ENCODE peak calls at places on chromosomes 2 and 18, in four cellular contexts. A is psoas muscle; J is CD4-positive, alpha-beta T cell; F is K562. N is an unnamed sample.
A peak's percentile ranks its signal among the peaks of the same experiment; 100 is the strongest.

GRCh38 chr2:131673400-131674173 is 145.9 kb downstream of the CCDC74A start:
- DNase-seq in A (peak; percentile 86), J (peak; percentile 58), F (peak; percentile 49), N (peak; percentile 58)

GRCh38 chr2:134758632-134759031 is 39.8 kb upstream of the TMEM163 start:
- DNase-seq in A (no peak), J (no peak), F (no peak), N (no peak)

GRCh38 chr2:210445116-210445707 is 31.3 kb downstream of the LANCL1 start:
- DNase-seq in A (no peak), J (no peak), F (peak; percentile 14), N (peak; percentile 31)

GRCh38 chr18:49342690-49343089 is 117.8 kb downstream of the DYM start:
- DNase-seq in A (no peak), J (no peak), F (no peak), N (no peak)

GRCh38 chr2:101741775-101742520 is 44.4 kb downstream of the MAP4K4 start:
- DNase-seq in A (no peak), J (no peak), F (no peak), N (peak; percentile 54)

GRCh38 chr2:51981813-51982212 is 949.9 kb upstream of the NRXN1 start:
- DNase-seq in A (no peak), J (no peak), F (no peak), N (no peak)

GRCh38 chr18:29434650-29435049 is 1257.7 kb upstream of the CDH2 start:
- DNase-seq in A (no peak), J (no peak), F (no peak), N (no peak)

GRCh38 chr2:72367530-72368225 is 220.0 kb upstream of the CYP26B1 start:
- DNase-seq in A (peak; percentile 78), J (no peak), F (no peak), N (peak; percentile 83)

GRCh38 chr2:100422320-100422719 is 4.9 kb upstream of the CHST10 start:
- DNase-seq in A (no peak), J (no peak), F (peak; percentile 44), N (peak; percentile 62)

GRCh38 chr2:134550566-134551164 is 168.1 kb downstream of the TMEM163 start:
- DNase-seq in A (no peak), J (no peak), F (no peak), N (no peak)

GRCh38 chr2:84741182-84741822 is 139.6 kb downstream of the TRABD2A start:
- DNase-seq in A (no peak), J (peak; percentile 9), F (no peak), N (no peak)

GRCh38 chr2:164818149-164819136 is 23.2 kb downstream of the COBLL1 start:
- DNase-seq in A (no peak), J (no peak), F (no peak), N (no peak)

GRCh38 chr2:28564346-28564745 is 68.5 kb downstream of the PLB1 start:
- DNase-seq in A (no peak), J (no peak), F (no peak), N (no peak)

GRCh38 chr2:238379096-238379810 is 47.5 kb upstream of the ASB1 start:
- DNase-seq in A (no peak), J (no peak), F (no peak), N (no peak)

GRCh38 chr2:88227446-88227845 is 57.3 kb downstream of the THNSL2 start:
- DNase-seq in A (no peak), J (no peak), F (no peak), N (no peak)

GRCh38 chr18:23963443-23964185 is 50.9 kb upstream of the TTC39C start:
- DNase-seq in A (no peak), J (no peak), F (no peak), N (no peak)

GRCh38 chr2:205858781-205859478 is 176.6 kb downstream of the NRP2 start:
- DNase-seq in A (no peak), J (no peak), F (no peak), N (no peak)

GRCh38 chr2:160694631-160695030 is 201.0 kb upstream of the RBMS1 start:
- DNase-seq in A (no peak), J (no peak), F (no peak), N (no peak)

GRCh38 chr2:69177063-69177771 is 164.2 kb downstream of the ANTXR1 start:
- DNase-seq in A (peak; percentile 76), J (no peak), F (peak; percentile 21), N (no peak)

GRCh38 chr2:241665731-241666440 is 20.7 kb downstream of the DTYMK start:
- DNase-seq in A (no peak), J (no peak), F (no peak), N (no peak)

GRCh38 chr18:57439617-57439975 is 4.4 kb downstream of the ONECUT2 start:
- DNase-seq in A (no peak), J (no peak), F (no peak), N (no peak)

GRCh38 chr2:113894156-113894743 is 4.4 kb downstream of the ACTR3 start:
- DNase-seq in A (no peak), J (no peak), F (no peak), N (peak; percentile 57)
- TF ChIP-seq CTCF in A (no peak), J (no peak), F (no peak), N (no peak)

GRCh38 chr2:178865121-178865520 is 57.9 kb upstream of the TTN start:
- DNase-seq in A (no peak), J (no peak), F (no peak), N (no peak)
- H3K27ac ChIP-seq in A (peak overlapping the region; percentile 86), J (no peak overlapping the region), F (no peak overlapping the region), N (no peak overlapping the region)

GRCh38 chr2:75243219-75243618 is 43.9 kb upstream of the TACR1 start:
- DNase-seq in A (no peak), J (no peak), F (no peak), N (no peak)

GRCh38 chr2:75237296-75237695 is 38.0 kb upstream of the TACR1 start:
- DNase-seq in A (no peak), J (no peak), F (no peak), N (no peak)

GRCh38 chr2:75246441-75247167 is 47.3 kb upstream of the TACR1 start:
- DNase-seq in A (no peak), J (no peak), F (no peak), N (no peak)

GRCh38 chr2:75238670-75239330 is 39.5 kb upstream of the TACR1 start:
- DNase-seq in A (no peak), J (no peak), F (no peak), N (peak; percentile 33)

GRCh38 chr2:75241696-75242095 is 42.4 kb upstream of the TACR1 start:
- DNase-seq in A (no peak), J (no peak), F (no peak), N (peak; percentile 5)
- TF ChIP-seq CTCF in A (no peak), J (no peak), F (peak; percentile 57), N (peak; percentile 13)

DNA sequence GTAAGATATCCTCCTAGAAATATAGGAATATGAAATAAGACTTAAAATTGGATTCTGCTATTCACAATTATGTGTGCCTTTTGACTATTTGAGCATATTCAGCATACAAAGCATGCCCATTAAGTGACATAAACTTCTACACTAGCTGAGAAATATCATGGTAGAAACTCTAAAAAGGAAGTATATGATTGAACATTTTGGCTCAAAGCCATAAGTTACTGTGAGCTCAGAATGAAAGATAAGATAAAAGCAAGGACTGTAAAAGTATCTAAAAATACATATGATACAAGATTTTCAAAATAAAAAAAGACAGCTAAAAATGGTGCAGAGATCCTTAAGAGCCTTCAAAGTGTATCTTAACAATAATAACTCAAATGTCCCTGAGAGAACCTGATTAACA is 340.5 kb upstream of the SLC39A10 start:
- DNase-seq in A (no peak), J (no peak), F (no peak), N (no peak)
- H3K27ac ChIP-seq in A (no peak overlapping the region), J (no peak overlapping the region), F (no peak overlapping the region), N (no peak overlapping the region)

DNA sequence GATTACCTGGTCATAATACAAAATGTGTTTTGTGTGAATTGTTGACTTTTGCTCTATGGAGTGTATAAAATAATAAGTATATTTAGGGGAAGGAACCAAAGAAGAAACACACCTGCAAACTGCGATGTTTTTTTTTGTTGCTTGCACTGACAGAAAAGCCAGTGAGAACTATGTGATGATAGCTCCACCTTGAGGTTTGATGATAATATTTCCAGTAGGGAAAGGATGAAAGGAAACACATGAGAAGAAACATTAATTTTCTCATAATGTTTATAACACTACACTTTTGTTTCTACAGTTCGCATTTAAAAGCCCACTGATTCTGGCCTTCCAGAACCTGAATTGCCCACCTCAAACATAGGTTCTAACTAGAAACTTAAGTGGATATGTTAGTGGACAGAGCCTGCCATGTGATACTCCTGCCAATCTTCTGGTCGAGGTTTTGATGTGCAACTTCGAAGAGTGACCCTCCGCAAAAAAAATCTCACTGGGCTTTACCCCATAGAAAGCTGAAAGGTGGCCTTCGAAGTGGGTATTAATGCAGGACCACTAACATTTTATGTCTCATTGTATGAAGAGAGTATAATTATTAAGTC is 476.4 kb upstream of the SPHKAP start:
- DNase-seq in A (no peak), J (no peak), F (no peak), N (peak; percentile 22)
- TF ChIP-seq CTCF in A (peak; percentile 14), J (no peak), F (no peak), N (peak; percentile 54)

GRCh38 chr2:226746206-226746800 is 53.3 kb downstream of the IRS1 start:
- DNase-seq in A (no peak), J (no peak), F (no peak), N (no peak)
- H3K27ac ChIP-seq in A (peak overlapping the region; percentile 91), J (no peak overlapping the region), F (no peak overlapping the region), N (no peak overlapping the region)

DNA sequence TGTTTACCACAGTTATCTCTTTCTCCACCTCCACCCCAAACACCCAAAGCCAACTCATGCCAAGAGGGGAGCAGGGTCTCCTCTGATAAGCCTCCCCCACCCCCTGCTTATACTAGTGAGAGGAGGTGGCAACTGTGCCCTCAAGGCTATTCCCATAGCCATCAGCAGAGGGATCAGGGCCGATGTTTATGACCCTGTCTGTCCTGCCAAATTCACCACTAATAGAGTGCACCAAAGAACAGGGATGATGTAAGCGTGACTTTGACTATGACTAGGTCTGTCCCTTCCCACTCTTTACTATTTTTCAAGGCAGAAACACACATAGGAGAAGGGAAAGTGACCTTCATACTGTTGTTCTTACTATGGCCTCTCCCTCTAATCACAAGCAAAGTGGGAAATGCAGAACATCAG is 74.6 kb downstream of the CLHC1 start:
- DNase-seq in A (no peak), J (no peak), F (peak; percentile 25), N (peak; percentile 27)
- TF ChIP-seq CTCF in A (peak; percentile 5), J (no peak), F (peak; percentile 19), N (no peak)